ENCODE peak calls at places on chromosomes 11 and 22, in four cellular contexts. K is iris pigment epithelial cell, X is glutamatergic neuron, C is MM.1S. U is an unnamed sample.

GRCh38 chr22:39814899-39815298 is 78.7 kb downstream of the ENTHD1 start:
- DNase-seq in K (peak), X (no peak), C (no peak), U (no peak)

GRCh38 chr11:120236169-120237107 is 3.5 kb upstream of the POU2F3 start:
- DNase-seq in K (no peak), X (no peak), C (no peak), U (no peak)

GRCh38 chr11:80860632-80861031 is 1419.8 kb upstream of the TENM4 start:
- DNase-seq in K (peak), X (no peak), C (no peak), U (no peak)

GRCh38 chr22:43039800-43040199 is 24.9 kb upstream of the PACSIN2 start:
- DNase-seq in K (no peak), X (peak), C (no peak), U (no peak)

GRCh38 chr22:19621372-19622060 is 92.8 kb upstream of the SEPTIN5 start:
- DNase-seq in K (peak), X (no peak), C (no peak), U (no peak)

GRCh38 chr11:15674756-15675155 is 560.0 kb downstream of the INSC start:
- DNase-seq in K (no peak), X (no peak), C (no peak), U (no peak)

GRCh38 chr11:45217991-45218390 is 68.2 kb downstream of the SYT13 start:
- DNase-seq in K (peak), X (no peak), C (no peak), U (no peak)

GRCh38 chr22:37525073-37525745 is 6.0 kb upstream of the CARD10 start:
- DNase-seq in K (peak), X (no peak), C (no peak), U (peak)

GRCh38 chr11:64990222-64990918 is 6.4 kb downstream of the BATF2 start:
- DNase-seq in K (peak), X (no peak), C (no peak), U (no peak)

GRCh38 chr11:75159081-75159953 is 8.4 kb downstream of the SLCO2B1 start:
- DNase-seq in K (no peak), X (no peak), C (no peak), U (no peak)

GRCh38 chr11:35785287-35786167 is 123.0 kb downstream of the TRIM44 start:
- DNase-seq in K (no peak), X (no peak), C (no peak), U (no peak)

U was measured in AG08395.